ENCODE peak calls at places on chromosomes 1 and 21, in eight cellular contexts. C is mesendoderm, L is neuronal stem cell, X is SK-N-SH, O is fibroblast of lung, H is PC-3, D is endodermal cell, A is neural progenitor cell. T is an unnamed sample. For H3K4me1, the result is how much of the 10 kb centered on the place peaks cover.

GRCh38 chr1:240351690-240352089 is 260.0 kb downstream of the FMN2 start:
- DNase-seq in A (no peak), O (no peak), X (no peak), D (no peak), H (no peak), C (no peak), L (no peak), T (no peak)

GRCh38 chr1:91736146-91736998 is 149.6 kb downstream of the TGFBR3 start:
- DNase-seq in O (peak), D (no peak), C (no peak), X (no peak), L (no peak), A (no peak), H (no peak), T (no peak)

GRCh38 chr1:107652976-107653375 is 312.0 kb downstream of the VAV3 start:
- DNase-seq in O (no peak), D (no peak), X (no peak), H (no peak), A (no peak), L (no peak), C (no peak), T (no peak)

GRCh38 chr1:8137406-8138244 is 111.5 kb upstream of the ERRFI1 start:
- DNase-seq in C (no peak), O (peak), D (no peak), A (peak), X (no peak), L (no peak), H (peak), T (peak)

GRCh38 chr1:7922301-7922700 is 18.3 kb downstream of the TNFRSF9 start:
- DNase-seq in H (no peak), A (no peak), X (no peak), D (no peak), C (no peak), O (peak), L (no peak), T (no peak)

GRCh38 chr1:205741681-205742080 is 8.3 kb downstream of the NUCKS1 start:
- DNase-seq in A (no peak), D (no peak), H (no peak), X (no peak), C (no peak), O (no peak), L (no peak), T (no peak)

GRCh38 chr1:32907435-32907834 is 6.2 kb upstream of the TMEM54 start:
- DNase-seq in D (no peak), L (no peak), O (peak), H (no peak), X (peak), A (no peak), C (no peak), T (no peak)

GRCh38 chr1:85465791-85466134 is 804 bp upstream of the DDAH1 start:
- DNase-seq in H (no peak), C (no peak), L (no peak), A (no peak), O (peak), D (no peak), X (no peak), T (no peak)

GRCh38 chr1:27785763-27786162 is 12.7 kb downstream of the STX12 start:
- DNase-seq in X (no peak), H (peak), D (no peak), C (peak), A (peak), L (no peak), O (peak), T (peak)

GRCh38 chr1:173356211-173356762 is 120.8 kb upstream of the PRDX6 start:
- DNase-seq in L (no peak), A (no peak), C (no peak), O (peak), H (no peak), D (no peak), X (no peak), T (peak)

GRCh38 chr1:18145851-18146618 is 38.4 kb downstream of the IGSF21 start:
- DNase-seq in O (no peak), H (no peak), D (no peak), A (no peak), X (no peak), L (no peak), C (no peak), T (no peak)

GRCh38 chr1:156923565-156924477 is 3.4 kb downstream of the LRRC71 start:
- DNase-seq in X (no peak), O (no peak), H (no peak), A (peak), L (no peak), C (no peak), D (peak), T (no peak)
- H3K4me1 ChIP-seq in X (under half), O (under half), H (under half), A (under half), L (under half), C (under half), D (under half), T (under half)

GRCh38 chr1:109802901-109803561 is 39.3 kb upstream of the EPS8L3 start:
- DNase-seq in A (no peak), O (no peak), L (no peak), H (no peak), D (peak), C (no peak), X (peak), T (no peak)

GRCh38 chr1:109800291-109800690 is 36.6 kb upstream of the EPS8L3 start:
- DNase-seq in A (no peak), D (no peak), L (no peak), X (no peak), H (no peak), C (no peak), O (no peak), T (no peak)

GRCh38 chr1:109803901-109804331 is 40.2 kb upstream of the EPS8L3 start:
- DNase-seq in C (no peak), L (no peak), H (no peak), O (peak), A (no peak), D (peak), X (no peak), T (no peak)

GRCh38 chr1:109802136-109802900 is 38.6 kb upstream of the EPS8L3 start:
- DNase-seq in A (no peak), D (peak), X (no peak), H (no peak), O (no peak), C (no peak), L (no peak), T (no peak)

DNA sequence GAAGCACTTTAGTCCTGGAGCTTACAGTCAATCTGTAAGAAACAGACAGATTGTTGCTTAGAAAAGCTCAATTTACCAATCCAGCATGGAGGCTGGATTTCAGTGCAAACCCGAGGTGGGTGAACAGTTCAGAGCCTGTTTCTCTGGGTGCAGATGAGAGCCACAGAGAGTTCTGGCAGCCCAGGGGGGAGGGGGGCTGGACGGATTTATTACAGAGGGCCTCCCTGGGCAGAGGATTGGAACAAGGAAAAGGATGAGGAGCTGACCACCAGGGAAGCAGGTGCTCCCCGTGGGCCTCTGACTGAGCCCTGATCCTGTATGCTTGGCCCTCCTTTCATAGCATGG is 38.0 kb upstream of the EPS8L3 start:
- DNase-seq in C (no peak), D (peak), H (no peak), X (no peak), L (no peak), O (no peak), A (no peak), T (no peak)
- H3K9ac ChIP-seq in C (no peak), D (no peak), H (no peak), X (no peak), L (no peak), O (no peak), A (no peak), T (no peak)

GRCh38 chr1:94105501-94105952 is 15.4 kb downstream of the ABCA4 start:
- DNase-seq in L (no peak), A (peak), C (no peak), X (no peak), O (no peak), D (peak), H (no peak), T (no peak)

GRCh38 chr1:94103608-94104007 is 17.3 kb downstream of the ABCA4 start:
- DNase-seq in L (no peak), X (no peak), O (no peak), A (no peak), D (peak), H (no peak), C (no peak), T (peak)

GRCh38 chr1:94104776-94105462 is 16.0 kb downstream of the ABCA4 start:
- DNase-seq in X (no peak), A (no peak), C (no peak), H (no peak), D (peak), L (no peak), O (no peak), T (no peak)

GRCh38 chr1:94105957-94106529 is 14.9 kb downstream of the ABCA4 start:
- DNase-seq in H (no peak), D (no peak), O (peak), C (no peak), X (no peak), A (no peak), L (no peak), T (no peak)

GRCh38 chr1:94104127-94104684 is 16.7 kb downstream of the ABCA4 start:
- DNase-seq in O (no peak), X (no peak), A (no peak), C (no peak), D (peak), L (no peak), H (no peak), T (no peak)
- H3K27ac ChIP-seq in O (no peak), X (no peak), A (no peak), C (no peak), D (no peak), L (no peak), H (no peak), T (peak)

GRCh38 chr21:42475526-42476492 is 20.2 kb downstream of the RSPH1 start:
- DNase-seq in O (no peak), D (peak), X (no peak), A (no peak), C (no peak), L (no peak), H (no peak), T (no peak)
- H3K4me1 ChIP-seq in O (under half), D (under half), X (under half), A (under half), C (under half), L (under half), H (under half), T (under half)

T was measured in mammary epithelial cell.